ENCODE peak calls at places on chromosome 20, in eight cellular contexts. X is fibroblast of villous mesenchyme; H is naive thymus-derived CD4-positive, alpha-beta T cell; C is aorta; W is left lung; P is adrenal gland; Q is CD8-positive, alpha-beta memory T cell; V is brain microvascular endothelial cell. I is an unnamed sample.

GRCh38 chr20:17542993-17543412 is 11.8 kb upstream of the BFSP1 start:
- DNase-seq in Q (no peak), X (peak), C (no peak), P (no peak), W (no peak), H (no peak), V (peak), I (no peak)

GRCh38 chr20:38012332-38012731 is 20.9 kb downstream of the TTI1 start:
- DNase-seq in W (no peak), H (no peak), X (no peak), Q (no peak), C (no peak), P (no peak), V (no peak), I (no peak)

GRCh38 chr20:32382102-32382950 is 24.2 kb downstream of the ASXL1 start:
- DNase-seq in P (no peak), X (no peak), Q (no peak), W (no peak), H (no peak), V (no peak), C (no peak), I (no peak)

GRCh38 chr20:29741894-29742698 is 1515.4 kb upstream of the DEFB115 start:
- DNase-seq in H (no peak), X (no peak), P (no peak), W (no peak), Q (no peak), C (peak), V (no peak), I (no peak)

GRCh38 chr20:46939031-46939430 is 44.4 kb downstream of the EYA2 start:
- DNase-seq in P (no peak), H (no peak), C (no peak), W (no peak), X (no peak), Q (no peak), V (no peak), I (no peak)

GRCh38 chr20:58690851-58691250 is 1.7 kb upstream of the NPEPL1 start:
- DNase-seq in P (peak), W (no peak), Q (no peak), V (peak), X (peak), H (no peak), C (peak), I (peak)

GRCh38 chr20:64146301-64146935 is 17.8 kb upstream of the MYT1 start:
- DNase-seq in Q (no peak), P (peak), C (peak), H (no peak), X (no peak), V (no peak), W (no peak), I (no peak)

GRCh38 chr20:14412102-14412501 is 74.7 kb upstream of the FLRT3 start:
- DNase-seq in Q (no peak), V (no peak), X (no peak), H (no peak), C (no peak), P (no peak), W (no peak), I (no peak)

GRCh38 chr20:39691151-39691862 is 729.2 kb downstream of the DHX35 start:
- DNase-seq in V (no peak), X (no peak), H (no peak), W (no peak), C (no peak), Q (no peak), P (no peak), I (no peak)

GRCh38 chr20:54086444-54087134 is 16.2 kb upstream of the BCAS1 start:
- DNase-seq in W (no peak), Q (no peak), C (no peak), V (peak), P (no peak), H (no peak), X (peak), I (peak)

GRCh38 chr20:51008718-51009117 is 14.2 kb downstream of the KCNG1 start:
- DNase-seq in W (no peak), C (no peak), H (no peak), P (no peak), V (no peak), Q (no peak), X (no peak), I (no peak)

GRCh38 chr20:4973330-4974097 is 27.8 kb downstream of the SLC23A2 start:
- DNase-seq in H (peak), C (no peak), X (peak), V (peak), P (peak), Q (peak), W (peak), I (no peak)

GRCh38 chr20:4971064-4971463 is 30.2 kb downstream of the SLC23A2 start:
- DNase-seq in H (no peak), C (no peak), Q (no peak), V (no peak), X (no peak), P (peak), W (no peak), I (no peak)

GRCh38 chr20:4966826-4967751 is 34.2 kb downstream of the SLC23A2 start:
- DNase-seq in W (no peak), V (no peak), X (peak), C (no peak), Q (no peak), H (no peak), P (no peak), I (no peak)

GRCh38 chr20:4967752-4968477 is 33.4 kb downstream of the SLC23A2 start:
- DNase-seq in Q (no peak), P (no peak), W (no peak), C (no peak), V (no peak), X (no peak), H (no peak), I (no peak)

GRCh38 chr20:4972506-4973251 is 28.6 kb downstream of the SLC23A2 start:
- DNase-seq in H (no peak), V (no peak), Q (no peak), W (no peak), C (no peak), P (peak), X (no peak), I (no peak)
- H3K4me3 ChIP-seq in H (no peak), V (no peak), Q (no peak), W (peak), C (no peak), P (peak), X (peak), I (no peak)

DNA sequence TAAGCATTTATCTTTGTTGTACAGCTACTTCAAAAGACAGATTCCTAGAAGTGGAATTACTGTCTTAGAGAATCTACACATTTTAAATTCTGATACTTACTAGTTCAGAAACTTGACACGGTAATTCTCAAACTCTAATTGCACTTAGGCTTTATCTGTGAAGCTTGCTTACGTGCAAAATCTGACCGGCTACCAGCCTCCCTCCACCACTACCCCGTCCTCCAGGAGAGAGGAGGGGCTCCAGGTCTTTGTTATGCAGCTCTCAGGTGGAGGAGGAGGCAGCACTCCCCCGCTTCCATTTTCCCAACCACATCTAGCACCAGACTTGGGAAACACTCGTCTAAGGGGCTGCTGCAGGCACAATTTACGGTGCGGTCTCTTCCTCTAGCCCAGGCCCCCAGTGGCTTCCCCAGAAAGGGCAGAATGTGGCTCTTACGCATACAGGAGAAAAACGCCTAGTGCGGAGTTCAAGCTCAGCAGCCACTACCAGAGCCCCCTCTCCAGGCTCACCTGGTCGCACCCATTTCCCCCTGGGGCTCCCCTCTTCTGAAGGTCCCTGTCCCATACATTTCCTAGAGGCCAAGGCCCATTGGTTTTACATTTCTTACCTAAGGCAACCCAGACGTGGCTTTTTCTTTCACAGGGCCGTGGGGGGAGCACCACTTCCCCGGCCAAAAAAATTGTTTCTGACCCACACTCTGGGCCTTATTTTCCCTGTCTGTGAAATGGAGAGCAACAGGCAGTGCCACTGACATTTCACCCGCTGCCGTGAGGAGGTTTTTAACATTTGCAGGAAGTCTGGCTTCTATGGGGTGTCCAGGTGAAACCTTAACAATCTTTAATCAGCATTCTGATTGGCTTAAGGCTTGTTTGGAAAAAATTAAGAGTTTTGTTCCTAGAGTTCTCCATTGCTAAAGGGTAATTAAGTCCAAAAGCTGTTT is 1.6 kb upstream of the TGIF2 start:
- DNase-seq in W (no peak), C (no peak), H (peak), X (no peak), V (no peak), Q (peak), P (no peak), I (no peak)
- H3K4me3 ChIP-seq in W (no peak), C (no peak), H (peak), X (no peak), V (no peak), Q (peak), P (no peak), I (no peak)

GRCh38 chr20:44400671-44401051 is 45.2 kb downstream of the HNF4A start:
- DNase-seq in P (no peak), V (no peak), W (no peak), H (no peak), C (no peak), Q (no peak), X (no peak), I (no peak)
- H3K4me3 ChIP-seq in P (no peak), V (no peak), W (no peak), H (no peak), C (no peak), Q (no peak), X (no peak), I (no peak)

GRCh38 chr20:25246182-25246943 is 1.5 kb upstream of the PYGB start:
- DNase-seq in P (no peak), C (peak), X (peak), W (no peak), H (no peak), V (no peak), Q (no peak), I (no peak)
- H3K4me3 ChIP-seq in P (no peak), C (no peak), X (peak), W (no peak), H (peak), V (peak), Q (no peak), I (no peak)

GRCh38 chr20:10280016-10280908 is 61.6 kb downstream of the SNAP25 start:
- DNase-seq in W (no peak), X (peak), H (no peak), Q (no peak), P (no peak), C (no peak), V (no peak), I (no peak)
- H3K4me3 ChIP-seq in W (no peak), X (no peak), H (no peak), Q (no peak), P (no peak), C (no peak), V (no peak), I (no peak)

GRCh38 chr20:9741996-9742395 is 96.9 kb downstream of the PAK5 start:
- DNase-seq in X (no peak), H (no peak), Q (no peak), V (no peak), C (no peak), W (no peak), P (no peak), I (no peak)
- H3K4me3 ChIP-seq in X (no peak), H (no peak), Q (no peak), V (no peak), C (no peak), W (no peak), P (no peak), I (no peak)